ENCODE peak calls at places on chromosomes 5 and 9, in ten cellular contexts. Z is CD8-positive, alpha-beta memory T cell; I is HCT116; R is GM23248; L is OCI-LY7; B is small intestine; Q is right cardiac atrium; D is CD8-positive, alpha-beta T cell; X is astrocyte; P is left lung. W is an unnamed sample. For H3K4me1, the result is how much of the 10 kb centered on the place peaks cover.

GRCh38 chr5:124570285-124571035 is 176.0 kb downstream of the ZNF608 start:
- DNase-seq in L (no peak), Z (no peak), Q (no peak), X (no peak), R (no peak), P (no peak), B (no peak), I (no peak), D (no peak), W (no peak)

GRCh38 chr9:33139421-33140228 is 27.5 kb downstream of the B4GALT1 start:
- DNase-seq in R (peak), X (peak), Q (peak), B (no peak), P (peak), D (no peak), Z (no peak), L (no peak), I (no peak), W (no peak)

GRCh38 chr5:31824886-31825774 is 186.2 kb downstream of the PDZD2 start:
- DNase-seq in B (peak), P (no peak), Z (no peak), D (no peak), L (peak), I (peak), Q (no peak), R (peak), X (peak), W (peak)

GRCh38 chr5:28766565-28767158 is 1728.3 kb upstream of the CDH9 start:
- DNase-seq in L (peak), I (peak), Z (no peak), B (no peak), D (no peak), Q (no peak), X (peak), R (peak), P (no peak), W (no peak)

GRCh38 chr5:177473461-177473991 is at the start of gene DBN1:
- DNase-seq in B (no peak), L (peak), X (no peak), D (no peak), I (no peak), Q (peak), P (peak), Z (no peak), R (peak), W (no peak)

GRCh38 chr5:6302684-6303083 is 75.7 kb downstream of the MED10 start:
- DNase-seq in B (no peak), D (no peak), I (no peak), X (no peak), Z (no peak), Q (no peak), R (peak), P (no peak), L (no peak), W (no peak)

GRCh38 chr5:54610197-54610898 is 92.8 kb downstream of the SNX18 start:
- DNase-seq in Z (peak), R (peak), L (peak), P (no peak), D (no peak), X (peak), B (peak), Q (no peak), I (no peak), W (no peak)

GRCh38 chr5:66595877-66596790 is at the start of gene MAST4:
- DNase-seq in I (peak), Q (peak), L (peak), D (peak), Z (peak), X (peak), B (peak), R (peak), P (peak), W (peak)

GRCh38 chr9:121299467-121300282 is 31.7 kb downstream of the GSN start:
- DNase-seq in D (no peak), Z (peak), X (no peak), Q (peak), R (peak), P (peak), I (no peak), L (no peak), B (peak), W (peak)

GRCh38 chr9:73565833-73566465 is 414.3 kb downstream of the ANXA1 start:
- DNase-seq in Q (peak), I (no peak), Z (no peak), X (peak), D (no peak), P (no peak), B (no peak), L (no peak), R (peak), W (no peak)

GRCh38 chr5:4640793-4641192 is 499.3 kb upstream of the ADAMTS16 start:
- DNase-seq in Q (no peak), L (no peak), X (peak), D (no peak), Z (no peak), B (no peak), P (no peak), R (peak), I (no peak), W (no peak)

GRCh38 chr5:71588533-71588885 is 1.4 kb downstream of the MCCC2 start:
- DNase-seq in B (no peak), L (no peak), P (no peak), Q (no peak), Z (no peak), D (no peak), R (no peak), X (no peak), I (no peak), W (no peak)

GRCh38 chr9:105291938-105292337 is 47.5 kb downstream of the SLC44A1 start:
- DNase-seq in Z (no peak), I (no peak), D (no peak), X (no peak), L (no peak), P (no peak), Q (no peak), R (no peak), B (no peak), W (no peak)

GRCh38 chr5:17203329-17204132 is 13.9 kb upstream of the BASP1 start:
- DNase-seq in R (peak), I (peak), Q (peak), Z (no peak), D (no peak), P (no peak), L (peak), B (peak), X (peak), W (no peak)

GRCh38 chr9:6243746-6244145 is 28.1 kb downstream of the IL33 start:
- DNase-seq in R (peak), P (no peak), D (no peak), L (no peak), B (no peak), I (no peak), Q (no peak), Z (no peak), X (peak), W (no peak)

GRCh38 chr5:132498686-132499271 is 8.2 kb upstream of the IRF1 start:
- DNase-seq in Z (no peak), X (peak), R (no peak), P (no peak), I (no peak), B (no peak), Q (peak), L (no peak), D (no peak), W (no peak)

DNA sequence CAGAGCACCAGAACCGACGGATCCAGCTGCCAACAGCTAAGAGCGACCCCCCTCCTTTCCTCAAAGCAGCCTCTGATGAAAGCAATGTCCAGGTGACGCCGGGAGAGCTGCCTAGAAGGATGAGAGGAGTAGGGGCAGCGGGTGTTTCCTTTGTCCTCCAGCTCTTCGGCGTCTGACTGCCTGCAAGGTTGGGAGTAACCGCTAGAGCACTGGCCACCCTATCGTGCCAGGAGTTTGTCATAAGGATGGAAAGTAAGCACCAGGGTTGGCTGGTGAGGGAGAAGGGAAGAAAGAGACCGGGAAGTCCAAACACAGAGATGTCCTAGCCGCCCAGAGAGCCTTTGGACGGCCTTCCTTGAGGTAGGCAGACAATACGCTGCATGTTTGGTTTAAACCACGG is 10.8 kb downstream of the MRPL36 start:
- DNase-seq in B (no peak), R (peak), L (no peak), Z (no peak), I (no peak), P (peak), Q (no peak), X (no peak), D (no peak), W (no peak)
- H3K4me1 ChIP-seq in B (under half), R (under half), L (under half), Z (under half), I (under half), P (under half), Q (under half), X (under half), D (half or more), W (under half)

GRCh38 chr5:43301653-43302091 is 11.5 kb downstream of the HMGCS1 start:
- DNase-seq in I (no peak), P (no peak), B (no peak), Z (no peak), X (no peak), L (no peak), D (no peak), R (no peak), Q (no peak), W (no peak)
- H3K27ac ChIP-seq in I (no peak), P (no peak), B (no peak), Z (no peak), X (no peak), L (no peak), D (no peak), R (no peak), Q (no peak), W (no peak)

DNA sequence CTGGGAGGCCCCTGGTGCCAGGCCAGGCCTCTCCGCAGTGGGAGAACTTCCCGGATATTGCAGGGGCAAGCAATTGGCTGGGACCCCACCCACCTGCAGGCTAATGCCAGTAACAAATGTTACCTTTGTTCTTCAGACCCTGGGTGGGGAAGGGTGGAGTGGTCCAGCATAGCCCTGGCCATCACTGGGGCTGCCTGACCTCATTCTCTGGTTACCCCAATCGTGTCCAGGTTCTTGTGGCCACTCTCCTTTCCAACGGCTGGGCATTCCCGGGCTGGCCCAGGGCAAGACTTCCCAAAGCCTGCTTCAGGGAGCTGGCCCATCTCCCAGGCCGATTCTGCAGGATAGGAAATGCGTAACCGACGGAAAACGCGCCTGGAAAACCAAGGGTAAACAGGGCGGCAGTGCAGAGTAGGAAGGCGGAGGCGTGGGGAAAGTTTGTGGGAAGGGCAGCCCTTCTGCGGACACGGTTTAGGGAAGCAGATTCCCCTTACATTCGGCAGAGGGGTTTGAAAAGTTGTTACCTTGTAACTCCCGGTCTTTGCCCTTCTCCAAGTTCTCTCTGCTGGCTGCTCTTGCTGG is 3.6 kb downstream of the NRARP start:
- DNase-seq in P (peak), R (peak), Q (peak), Z (no peak), B (peak), L (no peak), D (no peak), X (peak), I (no peak), W (peak)
- H3K4me3 ChIP-seq in P (peak), R (no peak), Q (peak), Z (no peak), B (no peak), L (no peak), D (no peak), X (no peak), I (no peak), W (peak)

DNA sequence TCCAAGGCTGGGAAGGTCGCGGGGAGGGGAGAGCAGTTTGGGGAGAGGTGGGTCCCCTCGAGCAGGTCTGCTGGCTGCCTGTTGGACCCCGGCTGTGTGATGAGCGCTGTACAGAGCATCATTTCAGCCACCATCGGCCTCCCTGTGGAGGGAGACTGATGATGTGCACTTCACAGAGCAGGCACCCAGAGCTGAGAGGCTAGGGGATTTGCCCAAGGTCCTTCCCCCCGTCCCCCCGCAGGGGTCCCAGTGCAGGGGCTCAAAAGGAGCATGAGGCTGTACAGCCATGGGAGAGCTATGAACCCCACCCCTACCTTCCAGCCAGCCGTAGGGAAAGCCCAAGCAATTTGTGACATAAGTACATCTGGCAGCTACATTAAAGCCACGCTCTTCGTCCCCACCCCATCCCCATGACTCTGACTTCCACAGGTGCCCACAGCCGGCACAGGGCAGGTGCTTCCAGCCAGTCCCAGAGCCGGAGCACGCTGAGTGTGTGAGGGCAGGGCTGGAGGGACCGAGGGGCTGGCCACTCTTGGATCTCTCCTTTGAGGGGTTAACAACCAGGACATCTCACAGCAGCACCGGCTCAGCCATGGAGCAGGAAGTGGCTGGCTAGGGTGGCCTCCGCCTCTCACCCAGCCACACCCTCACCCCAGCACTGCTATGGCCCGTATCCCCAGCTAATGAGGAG is 2.3 kb upstream of the FAM78A start:
- DNase-seq in R (no peak), X (no peak), I (no peak), P (no peak), B (peak), D (no peak), Q (peak), Z (peak), L (no peak), W (no peak)
- H3K4me1 ChIP-seq in R (under half), X (under half), I (under half), P (under half), B (under half), D (under half), Q (under half), Z (under half), L (under half), W (under half)

DNA sequence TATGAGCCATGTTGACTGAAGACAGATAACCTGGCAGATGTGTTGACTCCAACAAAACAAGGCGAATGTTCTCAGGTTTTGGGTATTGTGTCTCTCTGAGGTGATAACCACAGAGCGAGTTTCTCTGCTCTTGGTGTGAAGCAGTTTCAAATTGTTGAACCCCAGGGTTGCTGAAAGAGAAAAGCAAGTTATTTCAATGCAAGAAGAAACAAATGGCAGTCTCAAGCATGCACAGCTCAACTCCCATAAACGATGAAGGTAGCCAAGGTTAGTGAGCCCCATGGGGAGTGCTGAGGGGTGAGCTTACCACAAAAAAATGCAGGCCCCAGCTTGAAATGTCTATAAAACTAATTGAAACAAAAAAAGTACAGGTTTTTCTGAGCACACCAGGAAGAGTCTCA is 220.8 kb upstream of the DAPK1 start:
- DNase-seq in Z (peak), Q (no peak), P (no peak), D (no peak), L (no peak), X (peak), R (peak), B (peak), I (no peak), W (no peak)
- H3K27ac ChIP-seq in Z (no peak), Q (no peak), P (no peak), D (no peak), L (no peak), X (peak), R (peak), B (no peak), I (no peak), W (no peak)

GRCh38 chr5:151062405-151063135 is 18.3 kb downstream of the TNIP1 start:
- DNase-seq in D (no peak), P (no peak), I (no peak), L (no peak), Q (no peak), Z (no peak), X (no peak), R (no peak), B (peak), W (no peak)
- H3K4me3 ChIP-seq in D (no peak), P (no peak), I (peak), L (no peak), Q (no peak), Z (no peak), X (no peak), R (no peak), B (no peak), W (no peak)